ENCODE peak calls at places on chromosomes 7 and 10, in eight cellular contexts. F is hepatocyte, D is transverse colon, B is lower lobe of right lung, M is HCT116, X is ovary, W is body of pancreas, K is tibial nerve. Z is an unnamed sample.

GRCh38 chr10:3969876-3970666 is 185.1 kb upstream of the KLF6 start:
- DNase-seq in B (no peak), X (no peak), F (no peak), W (no peak), M (no peak), D (peak; percentile 68), K (no peak), Z (no peak)

GRCh38 chr10:51960494-51960895 is 261.1 kb upstream of the CSTF2T start:
- DNase-seq in F (peak; percentile 76), M (peak; percentile 10), W (no peak), D (no peak), K (no peak), X (no peak), B (no peak), Z (no peak)

GRCh38 chr7:129550673-129551360 is 48.5 kb downstream of the SMKR1 start:
- DNase-seq in F (peak; percentile 71), K (no peak), B (no peak), X (no peak), M (no peak), W (no peak), D (no peak), Z (no peak)

GRCh38 chr10:18000601-18001000 is 48.9 kb downstream of the SLC39A12 start:
- DNase-seq in X (no peak), B (no peak), M (no peak), K (no peak), F (no peak), W (no peak), D (no peak), Z (no peak)

GRCh38 chr7:47669178-47669878 is 87.4 kb upstream of the TNS3 start:
- DNase-seq in W (peak; percentile 86), M (no peak), X (peak; percentile 55), D (peak; percentile 73), B (peak; percentile 79), K (peak; percentile 46), F (peak; percentile 77), Z (peak; percentile 72)

GRCh38 chr10:44366936-44367630 is 17.8 kb downstream of the CXCL12 start:
- DNase-seq in D (no peak), B (no peak), F (no peak), W (no peak), K (no peak), X (no peak), M (no peak), Z (no peak)

GRCh38 chr10:129547583-129547982 is 80.5 kb downstream of the MGMT start:
- DNase-seq in D (no peak), F (no peak), B (no peak), X (no peak), W (no peak), K (no peak), M (no peak), Z (peak; percentile 21)

GRCh38 chr7:31066516-31067130 is 14.5 kb downstream of the ADCYAP1R1 start:
- DNase-seq in F (no peak), D (no peak), X (no peak), B (no peak), M (no peak), K (no peak), W (no peak), Z (no peak)

GRCh38 chr7:29562307-29562706 is 1.3 kb upstream of the PRR15 start:
- DNase-seq in D (no peak), X (no peak), M (no peak), B (no peak), F (peak; percentile 16), W (no peak), K (no peak), Z (no peak)

GRCh38 chr7:29565634-29565981 is 2.0 kb downstream of the PRR15 start:
- DNase-seq in B (no peak), M (no peak), W (no peak), K (no peak), X (no peak), F (no peak), D (no peak), Z (no peak)

GRCh38 chr7:29564455-29565185 is 985 bp downstream of the PRR15 start:
- DNase-seq in F (peak; percentile 74), D (peak; percentile 73), M (no peak), W (peak; percentile 59), B (peak; percentile 76), K (no peak), X (peak; percentile 74), Z (peak; percentile 49)

GRCh38 chr7:29565186-29565540 is 1.5 kb downstream of the PRR15 start:
- DNase-seq in B (no peak), K (no peak), M (no peak), X (no peak), D (no peak), W (no peak), F (no peak), Z (no peak)

DNA sequence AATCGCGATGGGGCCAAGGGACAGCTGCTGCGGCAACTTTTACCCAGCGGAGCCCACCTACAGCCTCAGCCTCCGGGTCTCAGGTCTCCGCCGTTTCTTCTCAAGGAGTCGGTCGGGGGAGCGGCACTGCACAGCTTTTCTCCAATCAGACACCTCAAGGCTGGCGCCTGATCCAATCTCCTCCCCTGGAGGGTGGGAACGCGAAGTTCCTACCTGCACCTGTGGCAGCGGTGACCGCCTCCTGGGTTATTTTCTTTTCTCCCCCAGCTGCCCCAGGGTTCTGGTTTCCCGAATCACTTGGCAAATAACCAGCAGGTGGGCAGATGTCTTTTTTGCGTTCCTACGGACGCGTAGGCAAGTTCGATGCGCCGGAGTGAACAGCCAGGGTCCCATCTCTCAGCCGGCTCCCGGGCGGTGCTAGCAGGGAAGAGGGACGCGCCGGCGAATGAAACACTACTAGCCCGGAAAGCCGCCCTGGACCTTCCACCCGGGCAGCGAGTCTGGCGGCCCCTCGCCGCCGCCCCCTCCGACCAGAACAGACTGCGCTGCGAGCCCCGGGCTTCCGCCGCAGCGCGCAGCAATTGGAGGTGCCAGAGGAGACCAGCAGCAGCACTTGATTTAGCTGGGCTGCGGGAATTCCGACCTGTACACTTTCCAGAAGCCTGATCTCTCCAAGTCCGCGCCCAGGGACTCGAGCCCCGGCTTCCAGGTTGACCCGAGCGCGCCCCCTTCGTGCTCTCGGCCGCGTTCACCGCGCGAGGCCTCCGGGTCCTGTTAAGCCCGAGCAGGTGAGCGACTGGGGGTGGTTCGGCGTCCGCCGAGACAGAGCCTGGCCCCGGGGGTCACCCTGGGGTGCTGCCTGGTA is at the start of gene PRR15:
- DNase-seq in W (peak; percentile 86), X (peak; percentile 51), B (peak; percentile 59), F (peak; percentile 89), K (no peak), M (peak; percentile 76), D (peak; percentile 91), Z (peak; percentile 49)
- TF ChIP-seq CTCF in W (no peak), X (no peak), B (no peak), F (no peak), K (no peak), M (no peak), D (no peak), Z (no peak)

GRCh38 chr10:2885276-2885955 is 181.9 kb upstream of the PFKP start:
- DNase-seq in M (no peak), B (no peak), X (no peak), F (no peak), K (no peak), D (no peak), W (no peak), Z (no peak)

GRCh38 chr10:2887391-2888070 is 179.8 kb upstream of the PFKP start:
- DNase-seq in F (no peak), X (no peak), M (no peak), W (no peak), D (no peak), K (no peak), B (no peak), Z (no peak)

GRCh38 chr10:2888403-2889004 is 178.8 kb upstream of the PFKP start:
- DNase-seq in D (no peak), K (no peak), B (no peak), M (no peak), W (no peak), X (no peak), F (no peak), Z (no peak)

GRCh38 chr10:2886662-2887061 is 180.7 kb upstream of the PFKP start:
- DNase-seq in F (no peak), D (no peak), W (no peak), B (no peak), K (no peak), M (no peak), X (no peak), Z (no peak)

DNA sequence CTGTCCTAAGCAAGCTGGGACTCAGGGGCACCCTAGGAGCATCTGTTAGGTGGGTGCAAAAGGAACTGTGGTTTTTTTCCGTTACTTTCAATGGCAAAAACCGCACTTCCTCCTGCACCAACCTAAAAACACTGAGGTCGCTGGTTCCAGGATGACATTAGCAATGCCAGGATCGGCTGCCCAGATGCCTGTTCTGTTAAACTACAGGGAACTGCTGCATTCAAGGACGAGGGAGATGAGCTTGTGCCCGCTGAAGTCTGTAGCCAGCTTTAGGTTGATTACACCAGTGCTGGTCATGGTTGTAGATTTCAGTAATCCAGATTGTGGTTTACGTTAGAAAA is 181.4 kb upstream of the PFKP start:
- DNase-seq in F (no peak), K (no peak), M (no peak), X (no peak), W (no peak), D (no peak), B (no peak), Z (no peak)
- H3K4me1 ChIP-seq in F (peaks cover 3% of the 10 kb centered on the region), K (no peaks in the 10 kb centered on the region), M (no peaks in the 10 kb centered on the region), X (no peaks in the 10 kb centered on the region), W (no peaks in the 10 kb centered on the region), D (no peaks in the 10 kb centered on the region), B (no peaks in the 10 kb centered on the region), Z (no peaks in the 10 kb centered on the region)

GRCh38 chr7:108417144-108417543 is 39.1 kb downstream of the NRCAM start:
- DNase-seq in F (no peak), K (no peak), W (no peak), M (no peak), B (no peak), X (no peak), D (no peak), Z (no peak)

GRCh38 chr7:108420482-108420908 is 35.7 kb downstream of the NRCAM start:
- DNase-seq in W (no peak), D (no peak), K (no peak), B (no peak), M (no peak), X (no peak), F (no peak), Z (no peak)

GRCh38 chr7:108417926-108418325 is 38.3 kb downstream of the NRCAM start:
- DNase-seq in X (no peak), K (no peak), F (no peak), B (no peak), W (no peak), D (no peak), M (no peak), Z (no peak)

GRCh38 chr7:108419961-108420360 is 36.3 kb downstream of the NRCAM start:
- DNase-seq in F (no peak), X (no peak), D (no peak), M (no peak), W (no peak), B (no peak), K (no peak), Z (no peak)

DNA sequence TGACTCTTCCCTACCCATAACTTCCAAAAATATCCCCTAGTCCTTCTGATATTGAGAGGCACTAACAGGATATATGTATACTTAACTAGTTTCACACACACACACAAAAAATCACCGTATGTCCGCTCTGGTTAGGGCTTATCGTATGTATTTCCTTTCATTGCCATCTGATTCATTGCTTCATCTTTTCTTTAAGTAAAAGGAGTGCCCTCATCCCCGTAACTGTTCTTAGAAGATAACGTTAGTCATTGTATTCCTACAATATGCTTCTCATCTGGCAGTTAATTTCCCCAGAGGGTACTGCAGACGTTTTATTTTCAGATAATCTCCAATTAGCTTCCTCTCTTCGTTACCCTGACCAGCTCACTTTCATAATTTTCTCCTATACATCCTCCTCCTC is 37.3 kb downstream of the NRCAM start:
- DNase-seq in X (no peak), F (no peak), K (no peak), W (no peak), B (no peak), M (no peak), D (no peak), Z (no peak)
- H3K27me3 ChIP-seq in X (no peaks in the 10 kb centered on the region), F (no peaks in the 10 kb centered on the region), K (no peaks in the 10 kb centered on the region), W (no peaks in the 10 kb centered on the region), B (no peaks in the 10 kb centered on the region), M (peaks cover 7% of the 10 kb centered on the region), D (no peaks in the 10 kb centered on the region), Z (no peaks in the 10 kb centered on the region)

DNA sequence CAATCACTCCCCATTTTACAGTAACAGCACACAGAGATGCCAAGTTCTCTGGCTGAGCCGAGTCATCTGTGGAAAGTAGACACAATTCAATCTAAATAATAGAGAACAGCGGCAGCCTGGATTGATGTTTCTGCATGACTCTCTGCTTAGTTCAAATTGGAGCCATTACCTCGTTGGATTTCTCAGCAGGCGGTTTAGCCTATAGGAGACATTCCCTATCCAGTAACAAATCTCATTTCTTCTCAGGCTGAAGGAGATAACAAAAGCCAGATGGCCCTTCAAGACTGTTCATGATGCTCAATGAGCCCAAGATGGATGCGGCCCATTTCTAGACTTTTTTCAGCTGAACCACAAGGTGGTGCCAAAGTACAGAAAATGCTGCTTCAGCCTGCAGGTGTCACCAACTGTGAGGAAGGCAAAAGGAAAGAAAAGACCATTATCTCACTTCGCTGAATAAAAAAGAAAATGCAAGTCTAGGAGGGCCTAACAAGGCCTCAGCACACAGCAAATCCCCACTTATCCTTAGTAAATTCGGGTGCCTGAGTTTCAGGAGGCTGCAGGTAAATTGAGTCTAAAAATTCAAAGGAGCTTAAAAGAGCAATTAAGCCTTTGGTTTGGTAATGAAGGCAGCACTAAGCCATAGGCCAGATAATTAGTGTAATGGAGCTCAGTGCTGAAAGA is 83.7 kb downstream of the SLC16A9 start:
- DNase-seq in X (peak; percentile 35), W (peak; percentile 53), B (no peak), M (peak; percentile 48), K (no peak), F (peak; percentile 83), D (peak; percentile 23), Z (no peak)
- TF ChIP-seq CTCF in X (peak; percentile 89), W (peak; percentile 66), B (peak; percentile 80), M (peak; percentile 94), K (peak; percentile 73), F (peak; percentile 92), D (peak; percentile 77), Z (peak; percentile 81)